ENCODE peak calls at places on chromosomes 2 and 18, in five cellular contexts. R, H, B, F and K are unnamed samples.

GRCh38 chr2:27370816-27371620 is 602 bp downstream of the SNX17 start:
- DNase-seq in B (peak; percentile 73), R (no peak), H (peak; percentile 24), F (no peak), K (no peak)

GRCh38 chr2:20250436-20250835 is 25.5 kb upstream of the SDC1 start:
- DNase-seq in R (no peak), B (no peak), H (no peak), F (no peak), K (no peak)

GRCh38 chr2:131055169-131056065 is 37.8 kb downstream of the FAM168B start:
- DNase-seq in F (peak; percentile 73), B (peak; percentile 18), R (no peak), H (peak; percentile 64), K (no peak)

GRCh38 chr2:222813177-222813843 is 47.5 kb upstream of the ACSL3 start:
- DNase-seq in R (no peak), F (no peak), H (no peak), B (no peak), K (no peak)

GRCh38 chr18:12703096-12703567 is 290 bp downstream of the PSMG2 start:
- DNase-seq in B (no peak), H (no peak), R (no peak), F (no peak), K (no peak)

GRCh38 chr2:239366740-239367139 is 34.1 kb downstream of the HDAC4 start:
- DNase-seq in B (no peak), F (no peak), H (no peak), R (no peak), K (no peak)

GRCh38 chr2:237296756-237297155 is 117.2 kb downstream of the COL6A3 start:
- DNase-seq in R (no peak), H (no peak), B (peak; percentile 73), F (no peak), K (no peak)

GRCh38 chr2:131584380-131584779 is 56.7 kb downstream of the CCDC74A start:
- DNase-seq in F (no peak), B (no peak), R (no peak), H (no peak), K (no peak)

GRCh38 chr2:94996401-94997100 is 29.0 kb upstream of the MAL start:
- DNase-seq in B (no peak), F (no peak), H (no peak), R (no peak), K (no peak)

GRCh38 chr2:120323807-120324399 is 22.0 kb upstream of the INHBB start:
- DNase-seq in H (no peak), R (no peak), B (no peak), F (no peak), K (no peak)

GRCh38 chr18:2222270-2223185 is 348.8 kb downstream of the METTL4 start:
- DNase-seq in R (no peak), B (peak; percentile 6), H (no peak), F (no peak), K (no peak)

GRCh38 chr18:31199190-31199769 is 36.6 kb upstream of the DSC1 start:
- DNase-seq in B (no peak), H (no peak), R (no peak), F (no peak), K (no peak)

GRCh38 chr18:48940854-48941531 is 9.8 kb downstream of the SMAD7 start:
- DNase-seq in B (no peak), R (no peak), F (peak; percentile 67), H (no peak), K (peak; percentile 99)

GRCh38 chr2:99139003-99139402 is 2.5 kb upstream of the C2orf15 start:
- DNase-seq in R (no peak), H (no peak), B (no peak), F (no peak), K (no peak)

GRCh38 chr2:216283038-216283900 is 89.0 kb downstream of the MARCHF4 start:
- DNase-seq in H (no peak), F (peak; percentile 53), R (peak; percentile 50), B (no peak), K (peak; percentile 24)

GRCh38 chr2:119694994-119695521 is 16.1 kb downstream of the TMEM177 start:
- DNase-seq in R (no peak), F (no peak), H (peak; percentile 69), B (peak; percentile 72), K (peak; percentile 76)

GRCh38 chr2:191335875-191336464 is 90.8 kb downstream of the MYO1B start:
- DNase-seq in R (no peak), F (no peak), B (no peak), H (no peak), K (no peak)

GRCh38 chr2:29040552-29040951 is 33.8 kb downstream of the PCARE start:
- DNase-seq in R (no peak), H (no peak), F (no peak), B (no peak), K (no peak)

GRCh38 chr2:237407734-237408133 is 6.2 kb downstream of the COL6A3 start:
- DNase-seq in F (no peak), B (peak; percentile 57), R (no peak), H (no peak), K (no peak)

GRCh38 chr2:102064679-102065674 is 73.2 kb downstream of the IL1R2 start:
- DNase-seq in R (no peak), B (peak; percentile 85), F (no peak), H (no peak), K (no peak)

GRCh38 chr2:11379558-11379957 is 35.1 kb upstream of the ROCK2 start:
- DNase-seq in B (peak; percentile 82), H (no peak), F (no peak), R (no peak), K (no peak)

GRCh38 chr2:31219131-31219969 is 2.0 kb upstream of the CAPN14 start:
- DNase-seq in B (no peak), H (no peak), F (peak; percentile 21), R (no peak), K (no peak)

GRCh38 chr2:119283873-119284331 is 60.3 kb downstream of the STEAP3 start:
- DNase-seq in R (no peak), B (peak; percentile 48), F (no peak), H (peak; percentile 76), K (no peak)

GRCh38 chr2:45173513-45173912 is 164.3 kb upstream of the SIX2 start:
- DNase-seq in F (peak; percentile 78), B (peak; percentile 96), H (no peak), R (no peak), K (no peak)

GRCh38 chr2:25697559-25698341 is 24.4 kb upstream of the DTNB start:
- DNase-seq in F (no peak), H (no peak), B (peak; percentile 23), R (peak; percentile 45), K (no peak)

GRCh38 chr18:79133724-79134123 is 64.5 kb downstream of the ATP9B start:
- DNase-seq in R (no peak), B (no peak), H (no peak), F (no peak), K (no peak)

GRCh38 chr2:128308284-128308731 is 10.4 kb downstream of the HS6ST1 start:
- DNase-seq in B (no peak), H (no peak), F (no peak), R (no peak), K (no peak)

GRCh38 chr2:42082026-42082425 is 34.2 kb downstream of the PKDCC start:
- DNase-seq in R (no peak), H (no peak), F (no peak), B (no peak), K (no peak)

GRCh38 chr2:42086500-42086953 is 38.7 kb downstream of the PKDCC start:
- DNase-seq in F (no peak), H (peak; percentile 65), R (peak; percentile 74), B (peak; percentile 80), K (peak; percentile 18)

GRCh38 chr2:42085706-42086487 is 38.1 kb downstream of the PKDCC start:
- DNase-seq in H (no peak), B (no peak), R (no peak), F (no peak), K (no peak)

GRCh38 chr2:42087137-42087856 is 39.5 kb downstream of the PKDCC start:
- DNase-seq in H (peak; percentile 32), R (no peak), B (no peak), F (no peak), K (no peak)

DNA sequence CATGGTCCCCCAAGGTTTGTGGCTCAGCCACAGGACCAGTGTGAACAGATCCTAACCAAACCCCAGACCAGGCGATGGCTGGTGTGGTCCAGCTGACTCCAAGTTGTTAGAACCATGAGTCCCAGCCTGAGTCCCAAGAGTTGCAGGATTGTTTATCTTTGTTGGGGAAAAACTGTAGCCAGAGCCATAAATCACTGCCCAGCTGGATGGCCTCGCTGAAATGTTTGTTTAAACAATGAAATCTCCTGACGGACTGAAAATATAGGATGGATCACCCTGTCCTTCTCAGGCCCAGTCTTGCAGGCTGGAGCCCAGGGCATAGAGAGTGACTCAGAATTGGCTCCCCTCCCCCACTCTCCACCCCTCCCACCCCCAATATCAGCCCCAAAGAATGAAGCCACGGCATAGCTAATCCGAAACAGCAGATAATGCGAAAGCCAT is 36.4 kb downstream of the PKDCC start:
- DNase-seq in F (peak; percentile 78), R (no peak), B (peak; percentile 55), H (no peak), K (no peak)
- H3K4me3 ChIP-seq in F (no peak overlapping the region), R (no peak overlapping the region), B (no peak overlapping the region), H (no peak overlapping the region), K (no peak overlapping the region)

GRCh38 chr2:217930783-217931563 is 71.8 kb downstream of the TNS1 start:
- DNase-seq in H (no peak), F (no peak), R (no peak), B (no peak), K (no peak)
- H3K4me3 ChIP-seq in H (no peak overlapping the region), F (no peak overlapping the region), R (no peak overlapping the region), B (no peak overlapping the region), K (no peak overlapping the region)

DNA sequence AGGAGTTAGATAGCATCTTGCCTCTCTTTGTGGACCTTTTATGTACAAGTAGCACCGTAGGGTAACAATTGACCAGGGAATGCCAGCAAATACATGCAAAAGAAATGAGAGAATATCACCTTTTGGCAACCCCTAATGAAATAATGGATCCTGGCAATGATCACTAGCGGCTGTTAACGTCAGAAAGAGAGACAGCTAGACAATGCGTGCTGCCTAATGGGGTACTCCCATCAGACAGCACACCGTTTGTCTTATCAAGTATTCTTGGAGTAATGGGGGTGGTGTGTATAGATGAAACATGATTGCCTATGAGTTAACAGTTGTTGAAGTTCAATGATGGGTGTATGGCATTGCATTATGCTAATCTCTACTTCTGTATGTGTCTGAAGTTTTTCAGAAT is 1.6 kb downstream of the ELAC1 start:
- DNase-seq in B (no peak), R (no peak), H (no peak), F (no peak), K (no peak)
- H3K4me3 ChIP-seq in B (no peak overlapping the region), R (peak overlapping the region; percentile 87), H (peak overlapping the region; percentile 82), F (no peak overlapping the region), K (no peak overlapping the region)

DNA sequence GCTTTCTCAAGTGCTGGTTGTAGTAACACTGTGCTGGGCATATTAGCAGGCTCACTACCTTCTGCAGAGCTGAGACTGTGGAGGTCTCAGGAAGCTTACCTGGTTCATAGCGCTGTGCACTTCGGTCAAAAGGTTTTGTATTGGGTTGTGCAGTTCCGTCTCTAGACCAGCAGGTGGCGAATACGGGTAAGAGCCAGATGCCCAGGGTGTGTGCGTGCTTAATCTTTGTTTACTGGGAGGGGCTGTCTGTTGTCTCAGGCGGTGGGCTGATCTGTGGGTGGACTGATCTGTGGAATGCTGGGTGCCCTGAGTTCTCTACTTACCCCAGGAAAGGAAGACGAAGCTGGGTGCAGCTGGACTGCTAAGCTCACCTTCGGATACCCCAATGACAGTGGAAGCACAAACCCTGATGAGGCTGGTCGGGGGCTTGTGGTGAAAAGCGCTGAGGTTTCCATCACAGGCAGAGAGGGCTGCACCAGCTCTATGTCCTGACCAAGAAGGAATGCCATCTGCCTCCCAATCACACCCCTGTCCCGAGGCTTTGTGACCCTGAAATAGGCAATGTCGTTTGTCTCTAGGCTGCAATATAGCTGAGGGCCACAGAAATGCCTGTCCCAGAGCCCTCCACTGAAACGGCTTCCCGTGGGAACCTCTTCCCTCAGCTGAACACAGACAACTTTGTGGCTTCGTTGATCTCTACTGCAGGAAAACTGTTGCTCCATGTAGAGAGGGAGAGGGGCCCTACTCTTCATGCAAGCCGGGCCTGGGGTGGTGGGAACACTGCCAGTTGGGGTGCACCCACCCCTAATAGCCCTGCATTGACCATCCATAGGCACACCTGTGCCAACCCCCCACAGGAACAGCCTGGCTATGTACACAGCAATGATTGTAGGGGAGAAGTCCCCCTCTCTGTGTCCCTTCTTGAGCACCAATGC is 45.9 kb upstream of the FAM117B start:
- DNase-seq in F (peak; percentile 75), B (peak; percentile 80), R (peak; percentile 93), H (peak; percentile 70), K (peak; percentile 82)
- H3K4me3 ChIP-seq in F (no peak overlapping the region), B (peak overlapping the region; percentile 2), R (no peak overlapping the region), H (no peak overlapping the region), K (peak overlapping the region; percentile 36)